ENCODE peak calls at places on chromosomes 11 and 22, in eight cellular contexts. One of them, this sample, is unnamed.
A peak's percentile ranks its signal among the peaks of the same experiment; 100 is the strongest.

GRCh38 chr22:44797181-44797720 is 44.9 kb downstream of the ARHGAP8 start:
- DNase-seq in epithelial cell of proximal tubule: no peak
- DNase-seq in fibroblast of lung: no peak
- DNase-seq in naive thymus-derived CD4-positive, alpha-beta T cell: no peak
- DNase-seq in ovary: no peak
- DNase-seq in tibial nerve: no peak
- DNase-seq in cardiac muscle cell: no peak
- DNase-seq in CD4-positive, CD25-positive, alpha-beta regulatory T cell: no peak
- DNase-seq in this sample: no peak

GRCh38 chr11:28621648-28622215 is 513.5 kb downstream of the METTL15 start:
- DNase-seq in tibial nerve: no peak
- DNase-seq in fibroblast of lung: peak; percentile 20
- DNase-seq in naive thymus-derived CD4-positive, alpha-beta T cell: no peak
- DNase-seq in epithelial cell of proximal tubule: no peak
- DNase-seq in CD4-positive, CD25-positive, alpha-beta regulatory T cell: no peak
- DNase-seq in cardiac muscle cell: peak; percentile 60
- DNase-seq in ovary: no peak
- DNase-seq in this sample: no peak

GRCh38 chr11:17230867-17231851 is 23.4 kb upstream of the PIK3C2A start:
- DNase-seq in CD4-positive, CD25-positive, alpha-beta regulatory T cell: peak; percentile 24
- DNase-seq in naive thymus-derived CD4-positive, alpha-beta T cell: no peak
- DNase-seq in ovary: no peak
- DNase-seq in epithelial cell of proximal tubule: no peak
- DNase-seq in fibroblast of lung: no peak
- DNase-seq in tibial nerve: no peak
- DNase-seq in cardiac muscle cell: no peak
- DNase-seq in this sample: no peak

GRCh38 chr22:37498289-37498909 is 12.2 kb upstream of the MFNG start:
- DNase-seq in CD4-positive, CD25-positive, alpha-beta regulatory T cell: peak; percentile 71
- DNase-seq in cardiac muscle cell: no peak
- DNase-seq in fibroblast of lung: no peak
- DNase-seq in naive thymus-derived CD4-positive, alpha-beta T cell: peak; percentile 51
- DNase-seq in ovary: no peak
- DNase-seq in epithelial cell of proximal tubule: no peak
- DNase-seq in tibial nerve: no peak
- DNase-seq in this sample: no peak

GRCh38 chr11:60528934-60529333 is 13.7 kb downstream of the MS4A13 start:
- DNase-seq in cardiac muscle cell: no peak
- DNase-seq in CD4-positive, CD25-positive, alpha-beta regulatory T cell: no peak
- DNase-seq in fibroblast of lung: no peak
- DNase-seq in ovary: no peak
- DNase-seq in epithelial cell of proximal tubule: no peak
- DNase-seq in tibial nerve: no peak
- DNase-seq in naive thymus-derived CD4-positive, alpha-beta T cell: no peak
- DNase-seq in this sample: no peak

GRCh38 chr11:9315078-9315688 is 790 bp upstream of the TMEM41B start:
- DNase-seq in CD4-positive, CD25-positive, alpha-beta regulatory T cell: no peak
- DNase-seq in ovary: peak; percentile 40
- DNase-seq in epithelial cell of proximal tubule: no peak
- DNase-seq in naive thymus-derived CD4-positive, alpha-beta T cell: no peak
- DNase-seq in tibial nerve: no peak
- DNase-seq in fibroblast of lung: peak; percentile 71
- DNase-seq in cardiac muscle cell: no peak
- DNase-seq in this sample: no peak

GRCh38 chr22:48545976-48546375 is 1281.7 kb downstream of the BRD1 start:
- DNase-seq in fibroblast of lung: no peak
- DNase-seq in naive thymus-derived CD4-positive, alpha-beta T cell: no peak
- DNase-seq in epithelial cell of proximal tubule: no peak
- DNase-seq in CD4-positive, CD25-positive, alpha-beta regulatory T cell: no peak
- DNase-seq in tibial nerve: no peak
- DNase-seq in cardiac muscle cell: no peak
- DNase-seq in ovary: no peak
- DNase-seq in this sample: no peak

GRCh38 chr22:50437511-50438304 is 37.1 kb downstream of the SBF1 start:
- DNase-seq in tibial nerve: no peak
- DNase-seq in CD4-positive, CD25-positive, alpha-beta regulatory T cell: no peak
- DNase-seq in cardiac muscle cell: no peak
- DNase-seq in fibroblast of lung: no peak
- DNase-seq in ovary: no peak
- DNase-seq in naive thymus-derived CD4-positive, alpha-beta T cell: no peak
- DNase-seq in epithelial cell of proximal tubule: no peak
- DNase-seq in this sample: peak; percentile 60

DNA sequence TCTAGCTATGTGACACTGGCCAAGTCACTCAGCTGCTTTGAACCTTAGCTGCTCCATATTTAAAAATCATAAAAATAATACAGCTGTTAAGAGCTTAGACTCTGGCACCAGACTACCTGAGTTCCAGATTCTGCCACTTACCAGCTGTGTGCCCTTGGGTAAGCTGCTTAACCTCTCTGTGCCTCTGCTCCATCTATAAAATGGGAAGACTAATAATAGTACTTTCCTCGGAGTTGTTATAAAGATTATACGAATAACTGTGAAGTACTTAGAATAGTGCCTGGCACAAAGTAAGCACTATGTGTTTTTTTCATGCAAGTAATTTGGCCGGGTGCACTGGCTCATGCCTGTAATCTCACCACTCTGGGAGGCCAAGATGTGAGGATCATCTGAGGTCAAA is 1.4 kb downstream of the HDHD5 start:
- DNase-seq in epithelial cell of proximal tubule: no peak
- DNase-seq in CD4-positive, CD25-positive, alpha-beta regulatory T cell: no peak
- DNase-seq in naive thymus-derived CD4-positive, alpha-beta T cell: no peak
- DNase-seq in ovary: no peak
- DNase-seq in fibroblast of lung: no peak
- DNase-seq in cardiac muscle cell: no peak
- DNase-seq in tibial nerve: no peak
- DNase-seq in this sample: no peak
- H3K4me3 ChIP-seq in epithelial cell of proximal tubule: peak overlapping the region; percentile 87
- H3K4me3 ChIP-seq in CD4-positive, CD25-positive, alpha-beta regulatory T cell: no peak overlapping the region
- H3K4me3 ChIP-seq in naive thymus-derived CD4-positive, alpha-beta T cell: peak overlapping the region; percentile 79
- H3K4me3 ChIP-seq in ovary: peak overlapping the region; percentile 77
- H3K4me3 ChIP-seq in fibroblast of lung: no peak overlapping the region
- H3K4me3 ChIP-seq in cardiac muscle cell: peak overlapping the region; percentile 53
- H3K4me3 ChIP-seq in tibial nerve: peak overlapping the region; percentile 88
- H3K4me3 ChIP-seq in this sample: peak overlapping the region; percentile 85

GRCh38 chr11:65390099-65390941 is 3.9 kb downstream of the FRMD8 start:
- DNase-seq in cardiac muscle cell: peak; percentile 60
- DNase-seq in naive thymus-derived CD4-positive, alpha-beta T cell: no peak
- DNase-seq in CD4-positive, CD25-positive, alpha-beta regulatory T cell: no peak
- DNase-seq in fibroblast of lung: peak; percentile 36
- DNase-seq in epithelial cell of proximal tubule: no peak
- DNase-seq in ovary: no peak
- DNase-seq in tibial nerve: no peak
- DNase-seq in this sample: no peak
- H3K4me3 ChIP-seq in cardiac muscle cell: no peak overlapping the region
- H3K4me3 ChIP-seq in naive thymus-derived CD4-positive, alpha-beta T cell: no peak overlapping the region
- H3K4me3 ChIP-seq in CD4-positive, CD25-positive, alpha-beta regulatory T cell: no peak overlapping the region
- H3K4me3 ChIP-seq in fibroblast of lung: peak overlapping the region; percentile 34
- H3K4me3 ChIP-seq in epithelial cell of proximal tubule: no peak overlapping the region
- H3K4me3 ChIP-seq in ovary: peak overlapping the region; percentile 10
- H3K4me3 ChIP-seq in tibial nerve: peak overlapping the region; percentile 84
- H3K4me3 ChIP-seq in this sample: peak overlapping the region; percentile 27

DNA sequence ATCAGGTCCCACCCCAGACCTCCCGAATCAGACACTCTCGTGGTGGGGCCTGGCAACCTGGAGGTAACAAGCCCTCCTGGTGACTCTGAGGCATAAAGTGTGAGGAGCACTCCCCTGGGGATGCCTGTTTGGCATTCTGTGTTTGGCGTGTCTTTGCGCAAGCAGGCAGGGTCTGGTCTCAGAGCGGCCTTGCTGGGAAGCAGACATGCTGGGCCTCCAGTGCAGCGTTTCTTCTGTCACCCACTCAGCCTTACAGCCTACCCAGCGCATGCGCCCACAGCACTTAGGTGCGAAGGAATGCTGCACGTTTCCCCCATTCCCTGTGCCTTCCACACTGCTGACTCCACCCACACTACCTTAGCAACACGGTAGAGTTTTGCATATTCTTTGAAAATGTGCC is 7.4 kb upstream of the CXCR5 start:
- DNase-seq in ovary: no peak
- DNase-seq in naive thymus-derived CD4-positive, alpha-beta T cell: no peak
- DNase-seq in CD4-positive, CD25-positive, alpha-beta regulatory T cell: no peak
- DNase-seq in epithelial cell of proximal tubule: no peak
- DNase-seq in fibroblast of lung: no peak
- DNase-seq in cardiac muscle cell: no peak
- DNase-seq in tibial nerve: no peak
- DNase-seq in this sample: no peak
- H3K4me3 ChIP-seq in ovary: no peak overlapping the region
- H3K4me3 ChIP-seq in naive thymus-derived CD4-positive, alpha-beta T cell: peak overlapping the region; percentile 10
- H3K4me3 ChIP-seq in CD4-positive, CD25-positive, alpha-beta regulatory T cell: peak overlapping the region; percentile 49
- H3K4me3 ChIP-seq in epithelial cell of proximal tubule: no peak overlapping the region
- H3K4me3 ChIP-seq in fibroblast of lung: no peak overlapping the region
- H3K4me3 ChIP-seq in cardiac muscle cell: no peak overlapping the region
- H3K4me3 ChIP-seq in tibial nerve: no peak overlapping the region
- H3K4me3 ChIP-seq in this sample: no peak overlapping the region

GRCh38 chr11:967995-968751 is 42.5 kb downstream of the AP2A2 start:
- DNase-seq in CD4-positive, CD25-positive, alpha-beta regulatory T cell: no peak
- DNase-seq in naive thymus-derived CD4-positive, alpha-beta T cell: no peak
- DNase-seq in fibroblast of lung: no peak
- DNase-seq in tibial nerve: peak; percentile 21
- DNase-seq in epithelial cell of proximal tubule: no peak
- DNase-seq in ovary: no peak
- DNase-seq in cardiac muscle cell: no peak
- DNase-seq in this sample: no peak

GRCh38 chr11:970319-970871 is 44.7 kb downstream of the AP2A2 start:
- DNase-seq in CD4-positive, CD25-positive, alpha-beta regulatory T cell: no peak
- DNase-seq in naive thymus-derived CD4-positive, alpha-beta T cell: no peak
- DNase-seq in ovary: no peak
- DNase-seq in fibroblast of lung: no peak
- DNase-seq in epithelial cell of proximal tubule: no peak
- DNase-seq in cardiac muscle cell: no peak
- DNase-seq in tibial nerve: no peak
- DNase-seq in this sample: no peak

GRCh38 chr11:968822-969221 is 43.2 kb downstream of the AP2A2 start:
- DNase-seq in naive thymus-derived CD4-positive, alpha-beta T cell: no peak
- DNase-seq in fibroblast of lung: no peak
- DNase-seq in epithelial cell of proximal tubule: no peak
- DNase-seq in ovary: no peak
- DNase-seq in CD4-positive, CD25-positive, alpha-beta regulatory T cell: no peak
- DNase-seq in tibial nerve: no peak
- DNase-seq in cardiac muscle cell: no peak
- DNase-seq in this sample: no peak

GRCh38 chr11:971092-971690 is 45.5 kb downstream of the AP2A2 start:
- DNase-seq in cardiac muscle cell: no peak
- DNase-seq in epithelial cell of proximal tubule: no peak
- DNase-seq in naive thymus-derived CD4-positive, alpha-beta T cell: no peak
- DNase-seq in ovary: no peak
- DNase-seq in fibroblast of lung: no peak
- DNase-seq in CD4-positive, CD25-positive, alpha-beta regulatory T cell: no peak
- DNase-seq in tibial nerve: no peak
- DNase-seq in this sample: no peak

DNA sequence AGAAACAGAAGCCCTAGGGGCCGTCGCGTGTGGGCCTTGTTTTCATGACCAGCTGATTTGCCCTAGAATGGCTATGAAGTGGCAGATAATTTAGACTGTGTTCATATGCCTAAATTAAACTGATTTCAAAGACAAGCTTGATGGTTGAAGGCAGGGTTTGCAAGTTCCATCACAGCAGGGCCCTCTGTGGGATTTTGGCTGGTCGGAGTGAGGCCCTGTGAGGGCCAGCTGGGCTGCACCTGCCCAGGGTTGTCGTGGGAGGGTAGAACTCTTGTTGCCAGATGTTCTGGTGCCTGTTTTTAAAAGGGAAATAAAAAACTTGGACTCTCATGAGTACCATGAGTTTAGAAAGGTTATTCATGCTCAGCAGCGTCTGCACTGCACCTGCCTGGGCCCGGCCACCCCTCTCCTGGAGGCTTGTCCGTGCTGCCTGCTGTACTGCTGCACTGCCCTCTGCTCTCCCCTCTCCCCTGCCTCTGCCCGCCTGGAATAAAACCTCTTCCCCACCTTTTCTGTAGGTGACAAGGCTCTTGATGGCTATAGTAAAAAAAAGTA is 44.1 kb downstream of the AP2A2 start:
- DNase-seq in fibroblast of lung: no peak
- DNase-seq in naive thymus-derived CD4-positive, alpha-beta T cell: no peak
- DNase-seq in cardiac muscle cell: no peak
- DNase-seq in tibial nerve: no peak
- DNase-seq in CD4-positive, CD25-positive, alpha-beta regulatory T cell: no peak
- DNase-seq in epithelial cell of proximal tubule: no peak
- DNase-seq in ovary: no peak
- DNase-seq in this sample: no peak
- H3K4me3 ChIP-seq in fibroblast of lung: no peak overlapping the region
- H3K4me3 ChIP-seq in naive thymus-derived CD4-positive, alpha-beta T cell: no peak overlapping the region
- H3K4me3 ChIP-seq in cardiac muscle cell: no peak overlapping the region
- H3K4me3 ChIP-seq in tibial nerve: no peak overlapping the region
- H3K4me3 ChIP-seq in CD4-positive, CD25-positive, alpha-beta regulatory T cell: no peak overlapping the region
- H3K4me3 ChIP-seq in epithelial cell of proximal tubule: no peak overlapping the region
- H3K4me3 ChIP-seq in ovary: no peak overlapping the region
- H3K4me3 ChIP-seq in this sample: no peak overlapping the region

GRCh38 chr22:25085930-25086901 is 113.4 kb upstream of the CRYBB3 start:
- DNase-seq in epithelial cell of proximal tubule: peak; percentile 16
- DNase-seq in CD4-positive, CD25-positive, alpha-beta regulatory T cell: no peak
- DNase-seq in naive thymus-derived CD4-positive, alpha-beta T cell: no peak
- DNase-seq in tibial nerve: peak; percentile 31
- DNase-seq in fibroblast of lung: peak; percentile 26
- DNase-seq in cardiac muscle cell: peak; percentile 49
- DNase-seq in ovary: peak; percentile 51
- DNase-seq in this sample: peak; percentile 88
- H3K4me3 ChIP-seq in epithelial cell of proximal tubule: no peak overlapping the region
- H3K4me3 ChIP-seq in CD4-positive, CD25-positive, alpha-beta regulatory T cell: no peak overlapping the region
- H3K4me3 ChIP-seq in naive thymus-derived CD4-positive, alpha-beta T cell: no peak overlapping the region
- H3K4me3 ChIP-seq in tibial nerve: no peak overlapping the region
- H3K4me3 ChIP-seq in fibroblast of lung: no peak overlapping the region
- H3K4me3 ChIP-seq in cardiac muscle cell: no peak overlapping the region
- H3K4me3 ChIP-seq in ovary: no peak overlapping the region
- H3K4me3 ChIP-seq in this sample: no peak overlapping the region

DNA sequence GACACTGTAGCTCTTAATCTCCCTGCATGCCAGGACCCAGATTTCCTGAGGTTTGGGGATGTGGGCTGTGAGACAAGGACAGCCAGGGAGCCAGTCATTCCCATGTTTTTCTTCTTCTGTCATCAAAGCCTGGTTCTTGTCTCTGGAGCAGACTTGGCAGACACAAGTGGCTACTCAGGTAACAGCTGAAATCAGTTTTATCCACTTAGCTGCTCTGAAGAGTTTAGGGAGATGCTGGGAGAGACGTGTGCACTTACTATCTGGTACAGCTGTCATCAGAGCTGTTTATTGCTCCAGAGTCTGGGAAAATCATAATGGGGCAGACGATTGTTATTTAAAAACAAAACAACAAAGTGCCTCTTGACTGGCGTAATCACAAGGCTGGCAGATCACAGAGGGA is 56.6 kb downstream of the CSNK2A3 start:
- DNase-seq in epithelial cell of proximal tubule: no peak
- DNase-seq in naive thymus-derived CD4-positive, alpha-beta T cell: no peak
- DNase-seq in cardiac muscle cell: no peak
- DNase-seq in CD4-positive, CD25-positive, alpha-beta regulatory T cell: no peak
- DNase-seq in fibroblast of lung: no peak
- DNase-seq in ovary: no peak
- DNase-seq in tibial nerve: no peak
- DNase-seq in this sample: no peak
- H3K4me3 ChIP-seq in epithelial cell of proximal tubule: no peak overlapping the region
- H3K4me3 ChIP-seq in naive thymus-derived CD4-positive, alpha-beta T cell: no peak overlapping the region
- H3K4me3 ChIP-seq in cardiac muscle cell: no peak overlapping the region
- H3K4me3 ChIP-seq in CD4-positive, CD25-positive, alpha-beta regulatory T cell: no peak overlapping the region
- H3K4me3 ChIP-seq in fibroblast of lung: no peak overlapping the region
- H3K4me3 ChIP-seq in ovary: no peak overlapping the region
- H3K4me3 ChIP-seq in tibial nerve: no peak overlapping the region
- H3K4me3 ChIP-seq in this sample: no peak overlapping the region

GRCh38 chr22:41922336-41922735 is 4.3 kb downstream of the TNFRSF13C start:
- DNase-seq in epithelial cell of proximal tubule: no peak
- DNase-seq in cardiac muscle cell: no peak
- DNase-seq in fibroblast of lung: no peak
- DNase-seq in CD4-positive, CD25-positive, alpha-beta regulatory T cell: no peak
- DNase-seq in ovary: no peak
- DNase-seq in naive thymus-derived CD4-positive, alpha-beta T cell: no peak
- DNase-seq in tibial nerve: no peak
- DNase-seq in this sample: no peak
- H3K4me3 ChIP-seq in epithelial cell of proximal tubule: no peak overlapping the region
- H3K4me3 ChIP-seq in cardiac muscle cell: no peak overlapping the region
- H3K4me3 ChIP-seq in fibroblast of lung: no peak overlapping the region
- H3K4me3 ChIP-seq in CD4-positive, CD25-positive, alpha-beta regulatory T cell: no peak overlapping the region
- H3K4me3 ChIP-seq in ovary: no peak overlapping the region
- H3K4me3 ChIP-seq in naive thymus-derived CD4-positive, alpha-beta T cell: no peak overlapping the region
- H3K4me3 ChIP-seq in tibial nerve: no peak overlapping the region
- H3K4me3 ChIP-seq in this sample: no peak overlapping the region

This sample was measured in heart left ventricle.